ENCODE peak calls at places on chromosomes 1 and 21, in five cellular contexts. One of them, this sample, is unnamed.
A peak's percentile ranks its signal among the peaks of the same experiment; 100 is the strongest.

GRCh38 chr1:5379176-5379759 is 613.0 kb downstream of the NPHP4 start:
- DNase-seq in CD4-positive, alpha-beta T cell: no peak
- DNase-seq in caudate nucleus: no peak
- DNase-seq in SK-N-MC: no peak
- DNase-seq in spleen: no peak
- DNase-seq in this sample: no peak

GRCh38 chr1:108570128-108570527 is 10.2 kb downstream of the EEIG2 start:
- DNase-seq in SK-N-MC: no peak
- DNase-seq in spleen: no peak
- DNase-seq in caudate nucleus: no peak
- DNase-seq in CD4-positive, alpha-beta T cell: no peak
- DNase-seq in this sample: no peak

GRCh38 chr1:11563560-11564069 is 84.7 kb downstream of the DISP3 start:
- DNase-seq in spleen: peak; percentile 59
- DNase-seq in CD4-positive, alpha-beta T cell: no peak
- DNase-seq in caudate nucleus: no peak
- DNase-seq in SK-N-MC: no peak
- DNase-seq in this sample: no peak

GRCh38 chr21:44018813-44019567 is 6.9 kb downstream of the TRAPPC10 start:
- DNase-seq in CD4-positive, alpha-beta T cell: no peak
- DNase-seq in SK-N-MC: no peak
- DNase-seq in caudate nucleus: no peak
- DNase-seq in spleen: no peak
- DNase-seq in this sample: no peak

GRCh38 chr1:43711049-43711448 is 3.7 kb downstream of the ST3GAL3 start:
- DNase-seq in spleen: no peak
- DNase-seq in SK-N-MC: no peak
- DNase-seq in caudate nucleus: no peak
- DNase-seq in CD4-positive, alpha-beta T cell: no peak
- DNase-seq in this sample: no peak

GRCh38 chr1:211985556-211986264 is 49.6 kb downstream of the INTS7 start:
- DNase-seq in caudate nucleus: no peak
- DNase-seq in spleen: no peak
- DNase-seq in SK-N-MC: no peak
- DNase-seq in CD4-positive, alpha-beta T cell: no peak
- DNase-seq in this sample: no peak

GRCh38 chr1:6967431-6968079 is 182.3 kb downstream of the CAMTA1 start:
- DNase-seq in CD4-positive, alpha-beta T cell: no peak
- DNase-seq in spleen: peak; percentile 39
- DNase-seq in caudate nucleus: no peak
- DNase-seq in SK-N-MC: no peak
- DNase-seq in this sample: no peak

GRCh38 chr1:9331016-9331415 is 38.3 kb downstream of the SPSB1 start:
- DNase-seq in caudate nucleus: no peak
- DNase-seq in SK-N-MC: no peak
- DNase-seq in spleen: no peak
- DNase-seq in CD4-positive, alpha-beta T cell: no peak
- DNase-seq in this sample: no peak

GRCh38 chr1:201436969-201437368 is 15.4 kb upstream of the TNNI1 start:
- DNase-seq in SK-N-MC: no peak
- DNase-seq in spleen: no peak
- DNase-seq in CD4-positive, alpha-beta T cell: no peak
- DNase-seq in caudate nucleus: no peak
- DNase-seq in this sample: no peak

GRCh38 chr1:227234998-227235405 is 83.3 kb downstream of the CDC42BPA start:
- DNase-seq in caudate nucleus: no peak
- DNase-seq in CD4-positive, alpha-beta T cell: no peak
- DNase-seq in spleen: no peak
- DNase-seq in SK-N-MC: no peak
- DNase-seq in this sample: no peak

GRCh38 chr1:27634166-27634981 is 611 bp downstream of the FGR start:
- DNase-seq in CD4-positive, alpha-beta T cell: no peak
- DNase-seq in SK-N-MC: no peak
- DNase-seq in spleen: peak; percentile 94
- DNase-seq in caudate nucleus: no peak
- DNase-seq in this sample: peak; percentile 54

GRCh38 chr1:27635410-27636142 is 591 bp upstream of the FGR start:
- DNase-seq in caudate nucleus: no peak
- DNase-seq in CD4-positive, alpha-beta T cell: no peak
- DNase-seq in SK-N-MC: no peak
- DNase-seq in spleen: peak; percentile 74
- DNase-seq in this sample: no peak

GRCh38 chr1:27633640-27634165 is 1.3 kb downstream of the FGR start:
- DNase-seq in CD4-positive, alpha-beta T cell: no peak
- DNase-seq in SK-N-MC: no peak
- DNase-seq in spleen: peak; percentile 76
- DNase-seq in caudate nucleus: no peak
- DNase-seq in this sample: no peak

GRCh38 chr1:27633298-27633610 is 1.7 kb downstream of the FGR start:
- DNase-seq in spleen: peak; percentile 78
- DNase-seq in CD4-positive, alpha-beta T cell: no peak
- DNase-seq in caudate nucleus: no peak
- DNase-seq in SK-N-MC: no peak
- DNase-seq in this sample: no peak

DNA sequence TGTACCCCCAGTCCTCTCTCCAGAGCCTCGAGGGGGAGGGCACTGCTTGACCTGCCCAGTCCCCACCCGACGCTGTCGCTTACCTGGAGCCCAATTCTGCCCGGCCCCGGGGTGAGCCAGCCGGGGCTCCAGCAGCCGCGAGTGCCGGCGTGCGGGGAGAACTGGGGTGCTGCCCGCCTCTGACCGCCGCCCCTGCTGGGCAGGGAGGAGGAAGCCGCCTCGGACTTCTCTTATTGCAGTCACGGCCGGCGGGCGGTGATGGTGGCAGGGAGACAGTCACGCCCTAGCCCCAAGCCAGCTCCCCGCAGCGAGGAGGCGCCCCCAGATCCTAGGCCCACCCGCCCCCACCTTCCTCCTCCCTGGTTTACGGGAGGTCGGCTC is at the start of gene FGR:
- DNase-seq in spleen: peak; percentile 94
- DNase-seq in SK-N-MC: no peak
- DNase-seq in CD4-positive, alpha-beta T cell: no peak
- DNase-seq in caudate nucleus: no peak
- DNase-seq in this sample: no peak
- H3K27ac ChIP-seq in spleen: peak within 1 kb of the TSS; percentile 91
- H3K27ac ChIP-seq in SK-N-MC: no peak within 1 kb of the TSS
- H3K27ac ChIP-seq in CD4-positive, alpha-beta T cell: peak within 1 kb of the TSS; percentile 27
- H3K27ac ChIP-seq in caudate nucleus: peak within 1 kb of the TSS; percentile 67
- H3K27ac ChIP-seq in this sample: no peak within 1 kb of the TSS

DNA sequence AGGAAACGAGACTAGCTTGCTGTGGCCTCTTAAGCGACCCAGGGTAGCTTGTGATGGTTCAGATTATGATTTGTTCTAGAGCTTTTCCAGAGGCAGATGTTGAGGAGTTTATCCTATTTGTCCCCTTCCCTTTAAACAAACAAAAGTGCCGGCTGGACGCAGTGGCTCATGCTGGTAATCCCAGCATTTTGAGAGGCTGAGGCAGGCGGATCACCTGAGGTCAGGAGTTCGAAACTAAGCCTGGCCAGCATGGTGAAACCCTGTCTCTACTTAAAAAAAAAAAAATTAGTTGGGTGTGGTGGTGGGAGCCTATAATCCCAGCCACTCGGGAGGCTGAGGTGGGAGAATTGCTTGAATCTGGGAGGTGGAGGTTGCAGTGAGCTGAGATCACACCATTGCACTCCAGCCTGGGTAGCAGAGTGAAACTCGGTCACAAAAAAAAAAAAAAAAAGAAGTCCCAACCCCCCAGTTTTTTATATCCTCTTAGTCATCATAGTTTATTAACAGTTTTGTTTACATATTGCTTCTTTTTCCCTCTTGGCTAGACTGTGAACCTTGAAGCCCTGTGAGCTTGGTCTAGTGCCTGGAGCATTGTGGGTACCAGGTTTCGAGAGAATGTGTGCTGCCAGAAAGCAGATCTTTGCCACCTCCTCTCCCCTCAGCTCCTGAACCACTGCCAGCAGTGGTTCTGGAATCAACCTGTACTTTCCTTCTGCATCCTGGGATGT is 29.8 kb downstream of the MAPKAPK2 start:
- DNase-seq in caudate nucleus: no peak
- DNase-seq in spleen: no peak
- DNase-seq in SK-N-MC: no peak
- DNase-seq in CD4-positive, alpha-beta T cell: no peak
- DNase-seq in this sample: no peak
- H3K27ac ChIP-seq in caudate nucleus: no peak overlapping the region
- H3K27ac ChIP-seq in spleen: peak overlapping the region; percentile 67
- H3K27ac ChIP-seq in SK-N-MC: no peak overlapping the region
- H3K27ac ChIP-seq in CD4-positive, alpha-beta T cell: no peak overlapping the region
- H3K27ac ChIP-seq in this sample: no peak overlapping the region

DNA sequence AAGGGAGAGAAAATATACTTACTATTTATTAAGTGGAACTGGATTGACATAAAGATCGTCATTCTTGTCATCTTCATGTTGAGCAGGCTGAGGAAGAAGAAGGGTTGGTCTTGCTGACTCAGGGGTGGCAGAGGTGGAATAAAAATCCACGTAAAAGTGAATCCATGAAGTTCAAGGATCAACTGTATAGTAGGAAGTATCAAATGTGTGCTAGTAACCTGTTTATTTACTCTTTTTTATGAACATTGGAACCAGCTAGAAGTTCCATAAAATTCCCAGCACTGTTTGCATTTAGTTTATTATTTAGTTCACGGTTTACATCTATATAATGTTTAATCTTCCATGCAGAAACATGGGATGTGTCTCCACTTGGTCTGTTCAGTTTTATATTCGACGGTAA is 70.7 kb downstream of the PLPPR4 start:
- DNase-seq in SK-N-MC: no peak
- DNase-seq in caudate nucleus: no peak
- DNase-seq in CD4-positive, alpha-beta T cell: no peak
- DNase-seq in spleen: no peak
- DNase-seq in this sample: no peak
- H3K27ac ChIP-seq in SK-N-MC: no peak overlapping the region
- H3K27ac ChIP-seq in caudate nucleus: peak overlapping the region; percentile 36
- H3K27ac ChIP-seq in CD4-positive, alpha-beta T cell: no peak overlapping the region
- H3K27ac ChIP-seq in spleen: no peak overlapping the region
- H3K27ac ChIP-seq in this sample: no peak overlapping the region

DNA sequence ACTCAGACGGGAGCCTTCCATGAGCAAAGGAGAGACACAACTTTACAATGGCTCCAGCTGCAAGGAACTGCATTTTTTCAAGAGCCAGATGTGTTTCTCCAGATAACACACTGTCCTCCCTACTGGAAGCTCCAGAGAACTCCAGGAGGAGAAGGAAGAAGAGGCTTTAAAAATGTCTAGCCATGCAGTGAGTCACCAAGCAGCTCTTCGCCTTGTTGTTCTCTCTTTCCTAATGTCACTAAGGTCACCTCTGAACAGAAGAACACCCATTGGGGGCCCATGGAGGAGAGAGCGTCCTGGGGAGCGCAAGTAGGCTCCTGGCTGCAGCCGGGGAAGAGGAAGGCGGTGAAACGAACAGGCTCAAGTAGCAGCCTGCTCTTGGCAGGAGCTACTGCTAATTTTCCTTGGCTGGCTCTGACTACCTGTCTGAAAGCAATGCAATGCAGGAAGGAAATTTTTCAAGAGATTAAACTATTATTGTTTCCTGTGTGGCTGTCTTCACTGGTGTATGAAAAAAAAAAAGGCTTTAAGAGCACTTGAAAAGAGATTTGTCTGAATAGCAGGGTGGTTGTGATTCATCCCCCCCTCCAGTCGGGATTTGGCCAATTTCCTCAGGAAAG is 321.9 kb downstream of the SETD4 start:
- DNase-seq in caudate nucleus: no peak
- DNase-seq in SK-N-MC: no peak
- DNase-seq in spleen: no peak
- DNase-seq in CD4-positive, alpha-beta T cell: no peak
- DNase-seq in this sample: no peak
- H3K27ac ChIP-seq in caudate nucleus: no peak overlapping the region
- H3K27ac ChIP-seq in SK-N-MC: no peak overlapping the region
- H3K27ac ChIP-seq in spleen: no peak overlapping the region
- H3K27ac ChIP-seq in CD4-positive, alpha-beta T cell: no peak overlapping the region
- H3K27ac ChIP-seq in this sample: no peak overlapping the region

GRCh38 chr1:40754201-40754600 is 29.4 kb upstream of the KCNQ4 start:
- DNase-seq in SK-N-MC: no peak
- DNase-seq in spleen: no peak
- DNase-seq in CD4-positive, alpha-beta T cell: no peak
- DNase-seq in caudate nucleus: no peak
- DNase-seq in this sample: no peak
- H3K27ac ChIP-seq in SK-N-MC: no peak overlapping the region
- H3K27ac ChIP-seq in spleen: no peak overlapping the region
- H3K27ac ChIP-seq in CD4-positive, alpha-beta T cell: no peak overlapping the region
- H3K27ac ChIP-seq in caudate nucleus: no peak overlapping the region
- H3K27ac ChIP-seq in this sample: no peak overlapping the region

GRCh38 chr1:159752135-159752580 is 28.6 kb upstream of the DUSP23 start:
- DNase-seq in CD4-positive, alpha-beta T cell: no peak
- DNase-seq in SK-N-MC: no peak
- DNase-seq in caudate nucleus: no peak
- DNase-seq in spleen: no peak
- DNase-seq in this sample: no peak
- H3K27ac ChIP-seq in CD4-positive, alpha-beta T cell: no peak overlapping the region
- H3K27ac ChIP-seq in SK-N-MC: no peak overlapping the region
- H3K27ac ChIP-seq in caudate nucleus: peak overlapping the region; percentile 4
- H3K27ac ChIP-seq in spleen: peak overlapping the region; percentile 38
- H3K27ac ChIP-seq in this sample: no peak overlapping the region

GRCh38 chr1:64505232-64505943 is 35.5 kb downstream of the CACHD1 start:
- DNase-seq in SK-N-MC: no peak
- DNase-seq in caudate nucleus: no peak
- DNase-seq in CD4-positive, alpha-beta T cell: peak; percentile 19
- DNase-seq in spleen: peak; percentile 85
- DNase-seq in this sample: peak; percentile 74
- H3K27ac ChIP-seq in SK-N-MC: no peak overlapping the region
- H3K27ac ChIP-seq in caudate nucleus: no peak overlapping the region
- H3K27ac ChIP-seq in CD4-positive, alpha-beta T cell: peak overlapping the region; percentile 2
- H3K27ac ChIP-seq in spleen: peak overlapping the region; percentile 39
- H3K27ac ChIP-seq in this sample: no peak overlapping the region

GRCh38 chr1:207810606-207811295 is 58.9 kb downstream of the CD46 start:
- DNase-seq in spleen: no peak
- DNase-seq in CD4-positive, alpha-beta T cell: no peak
- DNase-seq in SK-N-MC: no peak
- DNase-seq in caudate nucleus: no peak
- DNase-seq in this sample: no peak
- H3K27ac ChIP-seq in spleen: no peak overlapping the region
- H3K27ac ChIP-seq in CD4-positive, alpha-beta T cell: no peak overlapping the region
- H3K27ac ChIP-seq in SK-N-MC: no peak overlapping the region
- H3K27ac ChIP-seq in caudate nucleus: peak overlapping the region; percentile 55
- H3K27ac ChIP-seq in this sample: no peak overlapping the region

This sample was measured in CD8-positive, alpha-beta T cell.